ENCODE peak calls at places on chromosomes 1 and 21, in four cellular contexts. V is tibial artery; I is mucosa of descending colon; F is CD8-positive, alpha-beta memory T cell. K is an unnamed sample.

GRCh38 chr1:233788687-233789086 is 115.8 kb upstream of the SLC35F3 start:
- DNase-seq in F (no peak), I (no peak), V (no peak), K (no peak)

GRCh38 chr1:205939690-205940330 is 3.4 kb downstream of the SLC26A9 start:
- DNase-seq in F (no peak), V (no peak), I (no peak), K (no peak)

GRCh38 chr1:214281902-214282695 is 1.1 kb downstream of the SMYD2 start:
- DNase-seq in F (no peak), I (no peak), V (no peak), K (no peak)

GRCh38 chr1:244350027-244350426 is 101.7 kb downstream of the ADSS2 start:
- DNase-seq in F (no peak), V (no peak), I (no peak), K (no peak)

GRCh38 chr1:90358448-90358847 is 358.7 kb downstream of the BARHL2 start:
- DNase-seq in F (no peak), V (no peak), I (no peak), K (no peak)

GRCh38 chr1:17301767-17302166 is 6.2 kb upstream of the PADI4 start:
- DNase-seq in V (peak; percentile 1), I (no peak), F (no peak), K (no peak)

GRCh38 chr1:165496493-165496892 is 47.3 kb upstream of the LRRC52 start:
- DNase-seq in I (no peak), V (no peak), F (no peak), K (no peak)

GRCh38 chr1:60727553-60727952 is 354.8 kb upstream of the NFIA start:
- DNase-seq in I (no peak), V (no peak), F (no peak), K (no peak)

GRCh38 chr1:19404748-19405147 is 80.6 kb downstream of the CAPZB start:
- DNase-seq in V (no peak), I (no peak), F (no peak), K (no peak)

GRCh38 chr1:63674865-63675815 is 81.9 kb downstream of the PGM1 start:
- DNase-seq in I (no peak), F (no peak), V (no peak), K (no peak)

GRCh38 chr1:42960693-42961559 is 2.3 kb upstream of the SLC2A1 start:
- DNase-seq in F (no peak), I (peak; percentile 20), V (peak; percentile 59), K (no peak)

GRCh38 chr1:115041654-115042053 is 12.0 kb downstream of the TSHB start:
- DNase-seq in I (no peak), V (no peak), F (no peak), K (no peak)

GRCh38 chr1:44707112-44707881 is 23.7 kb downstream of the RNU5D-1 start:
- DNase-seq in F (no peak), I (no peak), V (peak; percentile 41), K (no peak)

GRCh38 chr1:53638641-53639035 is 100.3 kb downstream of the GLIS1 start:
- DNase-seq in I (no peak), V (peak; percentile 47), F (no peak), K (no peak)

GRCh38 chr1:165257969-165258459 is 98.5 kb downstream of the LMX1A start:
- DNase-seq in I (peak; percentile 74), F (no peak), V (peak; percentile 78), K (no peak)

GRCh38 chr1:81432654-81433109 is 368.1 kb upstream of the ADGRL2 start:
- DNase-seq in I (no peak), V (no peak), F (no peak), K (no peak)

GRCh38 chr1:169900567-169900966 is 6.9 kb upstream of the SCYL3 start:
- DNase-seq in V (no peak), I (no peak), F (no peak), K (no peak)

GRCh38 chr1:223177681-223178080 is 34.6 kb upstream of the TLR5 start:
- DNase-seq in F (no peak), I (no peak), V (peak; percentile 69), K (no peak)

GRCh38 chr1:204261266-204261665 is 47.5 kb upstream of the GOLT1A start:
- DNase-seq in V (no peak), F (no peak), I (no peak), K (no peak)

GRCh38 chr1:182249201-182249676 is 142.4 kb downstream of the GLUL start:
- DNase-seq in F (no peak), I (peak; percentile 88), V (no peak), K (no peak)

GRCh38 chr1:89831462-89832113 is 10.8 kb downstream of the LRRC8D start:
- DNase-seq in V (no peak), F (no peak), I (no peak), K (no peak)

GRCh38 chr1:99674665-99675064 is 28.8 kb downstream of the PALMD start:
- DNase-seq in V (no peak), I (no peak), F (no peak), K (no peak)

GRCh38 chr1:12745126-12745991 is 641 bp upstream of the CFAP107 start:
- DNase-seq in F (no peak), V (no peak), I (no peak), K (no peak)

GRCh38 chr1:164667010-164667409 is 108.0 kb downstream of the PBX1 start:
- DNase-seq in I (no peak), V (no peak), F (no peak), K (no peak)

GRCh38 chr1:85244271-85245053 is 15.0 kb downstream of the C1orf52 start:
- DNase-seq in V (no peak), I (no peak), F (no peak), K (no peak)

GRCh38 chr1:90712931-90713618 is 4.0 kb downstream of the BARHL2 start:
- DNase-seq in V (no peak), F (no peak), I (no peak), K (no peak)

GRCh38 chr1:180026556-180026955 is 71.9 kb downstream of the CEP350 start:
- DNase-seq in V (no peak), F (no peak), I (no peak), K (no peak)

GRCh38 chr1:89833183-89834077 is 12.6 kb downstream of the LRRC8D start:
- DNase-seq in F (no peak), V (no peak), I (no peak), K (no peak)

GRCh38 chr1:233290609-233291008 is 4.9 kb downstream of the PCNX2 start:
- DNase-seq in V (no peak), F (no peak), I (no peak), K (no peak)

GRCh38 chr1:100851726-100852125 is 42.9 kb downstream of the EXTL2 start:
- DNase-seq in F (no peak), I (no peak), V (no peak), K (no peak)

GRCh38 chr1:228092342-228093049 is 10.0 kb downstream of the ARF1 start:
- DNase-seq in I (no peak), V (no peak), F (no peak), K (no peak)
- H3K9me3 ChIP-seq in I (peaks cover 8% of the 10 kb centered on the region), V (peaks cover 6% of the 10 kb centered on the region), F (peaks cover 7% of the 10 kb centered on the region), K (peaks cover 2% of the 10 kb centered on the region)

GRCh38 chr1:152760551-152761190 is 2.8 kb downstream of the KPRP start:
- DNase-seq in I (no peak), V (no peak), F (no peak), K (no peak)
- H3K9me3 ChIP-seq in I (no peaks in the 10 kb centered on the region), V (no peaks in the 10 kb centered on the region), F (no peaks in the 10 kb centered on the region), K (no peaks in the 10 kb centered on the region)

GRCh38 chr1:4351453-4351852 is 303.0 kb upstream of the AJAP1 start:
- DNase-seq in F (no peak), I (no peak), V (no peak), K (no peak)
- H3K9me3 ChIP-seq in F (no peaks in the 10 kb centered on the region), I (no peaks in the 10 kb centered on the region), V (no peaks in the 10 kb centered on the region), K (no peaks in the 10 kb centered on the region)

GRCh38 chr1:247037483-247038320 is 29.8 kb upstream of the ZNF695 start:
- DNase-seq in I (no peak), F (no peak), V (no peak), K (no peak)
- H3K9me3 ChIP-seq in I (peaks cover 92% of the 10 kb centered on the region), F (peaks cover 16% of the 10 kb centered on the region), V (peaks cover 84% of the 10 kb centered on the region), K (peaks cover 21% of the 10 kb centered on the region)

GRCh38 chr21:9758888-9759287 is 762.5 kb upstream of the TPTE start:
- DNase-seq in F (no peak), V (no peak), I (no peak), K (no peak)

GRCh38 chr21:9759972-9760371 is 761.4 kb upstream of the TPTE start:
- DNase-seq in V (no peak), I (no peak), F (no peak), K (no peak)

GRCh38 chr21:9763306-9763705 is 758.1 kb upstream of the TPTE start:
- DNase-seq in F (no peak), I (no peak), V (no peak), K (no peak)

GRCh38 chr21:9758141-9758540 is 763.2 kb upstream of the TPTE start:
- DNase-seq in I (no peak), V (no peak), F (no peak), K (no peak)

GRCh38 chr21:9760398-9761074 is 760.8 kb upstream of the TPTE start:
- DNase-seq in F (no peak), I (no peak), V (no peak), K (no peak)
- H3K9me3 ChIP-seq in F (no peaks in the 10 kb centered on the region), I (peaks cover 91% of the 10 kb centered on the region), V (no peaks in the 10 kb centered on the region), K (peaks cover 11% of the 10 kb centered on the region)

GRCh38 chr21:36075171-36075570 is 5.3 kb downstream of the CBR1 start:
- DNase-seq in I (no peak), F (no peak), V (no peak), K (no peak)

GRCh38 chr21:36073181-36073580 is 3.4 kb downstream of the CBR1 start:
- DNase-seq in F (no peak), V (no peak), I (no peak), K (no peak)

GRCh38 chr21:36070999-36071398 is 1.2 kb downstream of the CBR1 start:
- DNase-seq in I (no peak), V (no peak), F (no peak), K (no peak)

GRCh38 chr21:36069713-36070573 is at the start of gene CBR1:
- DNase-seq in I (peak; percentile 96), V (peak; percentile 98), F (peak; percentile 72), K (peak; percentile 78)

GRCh38 chr21:36072453-36073167 is 2.8 kb downstream of the CBR1 start:
- DNase-seq in F (no peak), I (no peak), V (no peak), K (no peak)
- H3K9me3 ChIP-seq in F (no peaks in the 10 kb centered on the region), I (peaks cover 9% of the 10 kb centered on the region), V (no peaks in the 10 kb centered on the region), K (no peaks in the 10 kb centered on the region)

GRCh38 chr1:173733912-173734311 is 19.1 kb downstream of the KLHL20 start:
- DNase-seq in I (no peak), F (no peak), V (no peak), K (no peak)
- H3K9me3 ChIP-seq in I (peaks cover 7% of the 10 kb centered on the region), F (no peaks in the 10 kb centered on the region), V (no peaks in the 10 kb centered on the region), K (no peaks in the 10 kb centered on the region)

DNA sequence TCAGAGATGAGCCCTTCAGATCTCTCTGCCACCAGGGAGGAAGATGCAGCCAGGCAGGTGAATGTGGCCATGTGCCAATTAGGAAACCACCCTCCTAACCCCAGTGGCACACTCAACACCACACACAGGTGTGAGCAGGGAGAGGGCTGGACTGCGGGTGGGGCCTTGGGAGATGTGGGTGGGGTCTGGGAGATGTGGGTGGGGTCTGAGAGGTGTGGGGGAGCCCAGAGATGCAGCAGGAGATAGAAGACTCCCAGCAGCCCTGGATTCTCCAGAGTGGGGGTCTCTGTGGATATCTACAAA is 43.2 kb upstream of the COL6A1 start:
- DNase-seq in I (no peak), V (no peak), F (no peak), K (no peak)
- H3K9me3 ChIP-seq in I (no peaks in the 10 kb centered on the region), V (peaks cover 16% of the 10 kb centered on the region), F (no peaks in the 10 kb centered on the region), K (no peaks in the 10 kb centered on the region)

GRCh38 chr1:150473659-150474058 is 13.6 kb upstream of the TARS2 start:
- DNase-seq in V (no peak), F (no peak), I (no peak), K (no peak)
- H3K9me3 ChIP-seq in V (no peaks in the 10 kb centered on the region), F (no peaks in the 10 kb centered on the region), I (no peaks in the 10 kb centered on the region), K (no peaks in the 10 kb centered on the region)

K was measured in T-helper 17 cell.